ENCODE peak calls at places on chromosomes 12 and 14, in four cellular contexts. P, N, C and L are unnamed samples.

GRCh38 chr14:68412505-68413496 is 380.1 kb downstream of the ZFP36L1 start:
- DNase-seq in P (no peak), N (no peak), C (no peak), L (peak)

GRCh38 chr12:96814200-96814599 is 92.9 kb upstream of the NEDD1 start:
- DNase-seq in P (no peak), N (no peak), C (peak), L (no peak)

GRCh38 chr14:52906141-52906601 is 44.7 kb downstream of the FERMT2 start:
- DNase-seq in P (no peak), N (peak), C (peak), L (no peak)

GRCh38 chr14:30874120-30874998 is at the start of gene COCH:
- DNase-seq in P (peak), N (no peak), C (no peak), L (peak)

GRCh38 chr14:99802301-99803105 is 9.3 kb downstream of the EML1 start:
- DNase-seq in P (no peak), N (no peak), C (peak), L (peak)

GRCh38 chr14:91929700-91930099 is 17.8 kb downstream of the FBLN5 start:
- DNase-seq in P (no peak), N (peak), C (peak), L (no peak)

GRCh38 chr12:120181991-120182631 is 12.4 kb downstream of the GCN1 start:
- DNase-seq in P (no peak), N (peak), C (peak), L (peak)

GRCh38 chr14:74793506-74794155 is 30.5 kb downstream of the YLPM1 start:
- DNase-seq in P (no peak), N (peak), C (no peak), L (no peak)

GRCh38 chr14:50875359-50876090 is 3.7 kb downstream of the ABHD12B start:
- DNase-seq in P (no peak), N (no peak), C (peak), L (peak)

GRCh38 chr12:70049596-70050360 is 193.5 kb upstream of the CNOT2 start:
- DNase-seq in P (peak), N (no peak), C (no peak), L (no peak)

GRCh38 chr12:54352891-54353874 is 11.1 kb downstream of the GPR84 start:
- DNase-seq in P (no peak), N (no peak), C (peak), L (peak)

GRCh38 chr12:131105736-131106356 is 152.1 kb downstream of the ADGRD1 start:
- DNase-seq in P (no peak), N (no peak), C (no peak), L (peak)

GRCh38 chr14:69684461-69685183 is 73.2 kb downstream of the SUSD6 start:
- DNase-seq in P (no peak), N (no peak), C (no peak), L (peak)

GRCh38 chr14:68599896-68600620 is 192.8 kb downstream of the ZFP36L1 start:
- DNase-seq in P (no peak), N (no peak), C (no peak), L (peak)

GRCh38 chr12:57225680-57226190 is 3.8 kb upstream of the SHMT2 start:
- DNase-seq in P (no peak), N (no peak), C (no peak), L (no peak)

GRCh38 chr12:12081836-12082497 is 11.2 kb downstream of the BCL2L14 start:
- DNase-seq in P (peak), N (peak), C (peak), L (peak)

GRCh38 chr12:94561943-94562411 is 88.4 kb downstream of the TMCC3 start:
- DNase-seq in P (peak), N (no peak), C (no peak), L (no peak)

GRCh38 chr12:126233625-126234024 is 1168.4 kb downstream of the AACS start:
- DNase-seq in P (no peak), N (peak), C (no peak), L (no peak)

GRCh38 chr14:35369701-35370191 is 34.8 kb downstream of the NFKBIA start:
- DNase-seq in P (no peak), N (no peak), C (no peak), L (peak)

GRCh38 chr14:73935666-73936065 is 14.2 kb downstream of the FAM161B start:
- DNase-seq in P (no peak), N (peak), C (no peak), L (peak)

GRCh38 chr14:93328546-93328945 is 4.3 kb downstream of the BTBD7 start:
- DNase-seq in P (no peak), N (no peak), C (no peak), L (no peak)

GRCh38 chr12:54549774-54550451 is 512 bp downstream of the PDE1B start:
- DNase-seq in P (no peak), N (no peak), C (no peak), L (peak)

GRCh38 chr12:91319071-91319760 is 136.6 kb upstream of the DCN start:
- DNase-seq in P (no peak), N (no peak), C (no peak), L (no peak)

GRCh38 chr12:13024151-13024946 is 19.8 kb upstream of the FAM234B start:
- DNase-seq in P (peak), N (peak), C (peak), L (no peak)

GRCh38 chr12:21764063-21764462 is 10.4 kb downstream of the KCNJ8 start:
- DNase-seq in P (no peak), N (no peak), C (no peak), L (no peak)

GRCh38 chr12:132560831-132561783 is 49.3 kb downstream of the LRCOL1 start:
- DNase-seq in P (peak), N (peak), C (peak), L (peak)

GRCh38 chr12:26338574-26339572 is 143.5 kb downstream of the SSPN start:
- DNase-seq in P (no peak), N (peak), C (peak), L (peak)

GRCh38 chr12:57489157-57489641 is 1.3 kb downstream of the MARS1 start:
- DNase-seq in P (no peak), N (no peak), C (peak), L (no peak)

GRCh38 chr12:121860257-121860656 is 1.6 kb upstream of the HPD start:
- DNase-seq in P (no peak), N (no peak), C (no peak), L (no peak)

GRCh38 chr12:121861549-121862254 is 3.0 kb upstream of the HPD start:
- DNase-seq in P (no peak), N (no peak), C (peak), L (peak)

GRCh38 chr12:121857322-121858246 is 1.1 kb downstream of the HPD start:
- DNase-seq in P (no peak), N (no peak), C (no peak), L (no peak)

GRCh38 chr12:121858318-121858661 is 369 bp downstream of the HPD start:
- DNase-seq in P (no peak), N (no peak), C (no peak), L (no peak)

GRCh38 chr12:121858662-121859572 is at the start of gene HPD:
- DNase-seq in P (peak), N (peak), C (peak), L (peak)
- H3K4me3 ChIP-seq in P (no peak), N (no peak), C (no peak), L (peak)

GRCh38 chr12:113923251-113923650 is 42.9 kb downstream of the RBM19 start:
- DNase-seq in P (no peak), N (no peak), C (no peak), L (no peak)
- H3K4me3 ChIP-seq in P (no peak), N (no peak), C (no peak), L (no peak)

GRCh38 chr12:116236148-116236731 is 41.3 kb downstream of the MED13L start:
- DNase-seq in P (peak), N (peak), C (peak), L (no peak)
- H3K4me3 ChIP-seq in P (no peak), N (no peak), C (no peak), L (no peak)

DNA sequence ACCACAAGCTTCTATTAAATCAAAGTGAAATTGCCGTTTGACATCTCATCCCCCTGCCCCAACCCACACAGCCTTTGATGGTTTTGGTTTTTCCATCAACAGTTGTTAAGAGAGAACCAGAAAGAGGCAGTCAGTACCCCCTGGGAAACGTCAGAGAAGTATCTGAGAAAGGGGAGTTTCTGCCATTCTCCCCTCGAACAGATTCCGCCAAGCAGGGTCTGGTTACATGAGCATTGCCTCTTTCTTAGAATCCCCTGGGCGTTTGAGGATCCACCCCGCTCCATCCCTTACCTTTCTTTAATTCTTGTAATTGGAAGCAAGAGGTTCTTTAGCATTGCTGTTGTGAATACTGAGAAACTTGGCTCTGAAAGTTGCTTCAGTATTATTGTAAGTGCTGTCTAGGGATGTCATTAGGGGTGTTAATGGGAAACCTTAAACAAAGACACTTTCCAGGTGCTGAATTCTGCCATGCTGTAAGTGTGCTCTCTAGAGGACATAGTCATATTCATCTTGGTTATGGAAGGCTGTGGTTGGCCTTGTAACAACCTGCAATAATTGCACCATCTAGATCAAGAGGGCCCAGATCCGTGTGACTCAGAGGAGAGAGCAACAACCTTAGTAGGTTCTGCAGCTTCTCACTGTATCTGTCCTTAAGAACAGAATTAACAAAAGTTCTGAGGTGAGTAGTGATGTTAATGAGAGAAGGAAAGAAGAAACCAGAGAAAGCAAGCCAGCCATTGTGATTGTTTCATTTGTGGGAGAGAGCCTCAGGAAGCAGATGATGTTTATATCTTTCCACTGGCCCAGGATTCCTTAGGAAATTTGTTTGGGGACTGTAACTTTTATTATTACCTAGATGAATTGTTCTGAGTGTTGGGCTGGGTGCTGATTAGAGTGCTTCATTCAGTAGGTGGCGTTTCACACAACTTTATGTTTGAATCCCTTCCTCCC is 8.9 kb downstream of the TMBIM6 start:
- DNase-seq in P (no peak), N (peak), C (peak), L (peak)
- H3K4me3 ChIP-seq in P (no peak), N (no peak), C (no peak), L (no peak)

GRCh38 chr12:122399592-122400373 is 22.7 kb downstream of the CLIP1 start:
- DNase-seq in P (peak), N (peak), C (peak), L (peak)
- H3K4me3 ChIP-seq in P (no peak), N (peak), C (no peak), L (peak)

GRCh38 chr14:38254565-38255407 is 1.1 kb downstream of the CLEC14A start:
- DNase-seq in P (no peak), N (peak), C (no peak), L (no peak)
- H3K4me3 ChIP-seq in P (peak), N (peak), C (peak), L (no peak)

GRCh38 chr12:1534708-1535107 is 59.7 kb downstream of the FBXL14 start:
- DNase-seq in P (peak), N (no peak), C (no peak), L (peak)
- H3K4me3 ChIP-seq in P (no peak), N (no peak), C (no peak), L (no peak)

GRCh38 chr12:2690348-2691000 is 104.3 kb upstream of the FKBP4 start:
- DNase-seq in P (no peak), N (no peak), C (no peak), L (peak)
- H3K4me3 ChIP-seq in P (peak), N (no peak), C (no peak), L (peak)